ENCODE peak calls at places on chromosomes 7 and 10, in ten cellular contexts. E is GM23338, Z is dermis blood vessel endothelial cell, Y is NCI-H460, W is T follicular helper cell, I is HT1080, U is NCI-H1092, L is GM10248, T is neural progenitor cell, Q is HCT116. P is an unnamed sample.

GRCh38 chr7:4713183-4713784 is 31.2 kb downstream of the FOXK1 start:
- DNase-seq in E (peak), Z (no peak), Y (no peak), W (no peak), I (no peak), U (no peak), L (peak), T (peak), Q (no peak), P (no peak)

GRCh38 chr7:102444961-102445673 is 11.7 kb downstream of the ORAI2 start:
- DNase-seq in E (no peak), Z (no peak), Y (no peak), W (no peak), I (no peak), U (no peak), L (peak), T (no peak), Q (no peak), P (no peak)

GRCh38 chr7:91264924-91265681 is 870 bp downstream of the FZD1 start:
- DNase-seq in E (peak), Z (peak), Y (peak), W (no peak), I (peak), U (peak), L (peak), T (peak), Q (no peak), P (peak)

GRCh38 chr10:125769175-125769574 is 6.4 kb downstream of the MMP21 start:
- DNase-seq in E (no peak), Z (no peak), Y (no peak), W (no peak), I (no peak), U (no peak), L (no peak), T (no peak), Q (no peak), P (no peak)

GRCh38 chr10:102918817-102919236 is 733 bp downstream of the CNNM2 start:
- DNase-seq in E (peak), Z (peak), Y (no peak), W (no peak), I (no peak), U (no peak), L (peak), T (peak), Q (no peak), P (peak)

GRCh38 chr10:73232887-73233286 is 14.2 kb downstream of the DNAJC9 start:
- DNase-seq in E (peak), Z (peak), Y (no peak), W (no peak), I (no peak), U (no peak), L (no peak), T (peak), Q (no peak), P (no peak)

GRCh38 chr10:121096617-121097431 is 245.7 kb downstream of the WDR11 start:
- DNase-seq in E (no peak), Z (no peak), Y (no peak), W (no peak), I (peak), U (no peak), L (no peak), T (peak), Q (no peak), P (no peak)

GRCh38 chr10:470339-471003 is 219.0 kb downstream of the DIP2C start:
- DNase-seq in E (no peak), Z (no peak), Y (no peak), W (peak), I (no peak), U (no peak), L (no peak), T (no peak), Q (no peak), P (no peak)

GRCh38 chr7:20816389-20816959 is 29.8 kb upstream of the SP8 start:
- DNase-seq in E (no peak), Z (no peak), Y (no peak), W (no peak), I (no peak), U (no peak), L (no peak), T (no peak), Q (no peak), P (no peak)

GRCh38 chr7:30091431-30092386 is 43.1 kb upstream of the MTURN start:
- DNase-seq in E (no peak), Z (no peak), Y (no peak), W (no peak), I (peak), U (no peak), L (no peak), T (no peak), Q (no peak), P (peak)

GRCh38 chr10:71124921-71125748 is 87.2 kb upstream of the UNC5B start:
- DNase-seq in E (no peak), Z (no peak), Y (no peak), W (no peak), I (no peak), U (no peak), L (no peak), T (no peak), Q (no peak), P (no peak)

GRCh38 chr7:137846588-137847417 is at the start of gene DGKI:
- DNase-seq in E (peak), Z (peak), Y (no peak), W (no peak), I (no peak), U (peak), L (peak), T (peak), Q (no peak), P (no peak)

P was measured in mammary epithelial cell.